ENCODE peak calls at places on chromosomes 6 and 20, in five cellular contexts. R is pancreas, Q is left lung, J is HCT116, V is PC-3. U is an unnamed sample.

GRCh38 chr6:28743271-28743789 is 180.5 kb downstream of the TRIM27 start:
- DNase-seq in R (no peak), Q (no peak), J (no peak), V (peak), U (no peak)

GRCh38 chr6:2296781-2297180 is 51.4 kb upstream of the GMDS start:
- DNase-seq in R (no peak), Q (no peak), J (no peak), V (no peak), U (no peak)

GRCh38 chr20:13220857-13221297 is at the start of gene ISM1:
- DNase-seq in R (peak), Q (peak), J (no peak), V (no peak), U (no peak)

GRCh38 chr6:166308769-166309589 is 787 bp upstream of the PRR18 start:
- DNase-seq in R (no peak), Q (no peak), J (no peak), V (no peak), U (no peak)

GRCh38 chr6:37171141-37171969 is 1.4 kb downstream of the PIM1 start:
- DNase-seq in R (peak), Q (peak), J (no peak), V (peak), U (peak)

GRCh38 chr6:26554669-26555504 is 16.7 kb downstream of the HMGN4 start:
- DNase-seq in R (no peak), Q (no peak), J (no peak), V (peak), U (peak)

GRCh38 chr20:32976746-32977145 is 27.5 kb downstream of the SUN5 start:
- DNase-seq in R (no peak), Q (no peak), J (no peak), V (no peak), U (no peak)

GRCh38 chr6:168546173-168546572 is 105.2 kb downstream of the SMOC2 start:
- DNase-seq in R (no peak), Q (no peak), J (no peak), V (no peak), U (no peak)

GRCh38 chr20:2165871-2166270 is 64.2 kb downstream of the STK35 start:
- DNase-seq in R (no peak), Q (no peak), J (no peak), V (no peak), U (no peak)

GRCh38 chr6:93424303-93425064 is 5.1 kb upstream of the EPHA7 start:
- DNase-seq in R (no peak), Q (no peak), J (no peak), V (peak), U (no peak)

GRCh38 chr20:63084563-63084927 is 77.8 kb upstream of the BHLHE23 start:
- DNase-seq in R (no peak), Q (peak), J (no peak), V (no peak), U (no peak)

GRCh38 chr20:62929051-62929538 is 2.8 kb upstream of the DIDO1 start:
- DNase-seq in R (peak), Q (peak), J (no peak), V (peak), U (peak)

GRCh38 chr6:170022827-170023619 is 267.9 kb downstream of the DLL1 start:
- DNase-seq in R (no peak), Q (peak), J (no peak), V (no peak), U (peak)

GRCh38 chr6:17361013-17361412 is 32.4 kb upstream of the CAP2 start:
- DNase-seq in R (no peak), Q (no peak), J (no peak), V (peak), U (no peak)

GRCh38 chr6:54098450-54099044 is 12.7 kb upstream of the MLIP start:
- DNase-seq in R (no peak), Q (no peak), J (no peak), V (no peak), U (no peak)

GRCh38 chr20:19692685-19693119 is 65.4 kb upstream of the RIN2 start:
- DNase-seq in R (peak), Q (peak), J (peak), V (peak), U (peak)

GRCh38 chr20:62822239-62822787 is 5.5 kb downstream of the COL9A3 start:
- DNase-seq in R (no peak), Q (no peak), J (no peak), V (no peak), U (no peak)

GRCh38 chr6:36160147-36160760 is 29.9 kb downstream of the MAPK13 start:
- DNase-seq in R (no peak), Q (no peak), J (no peak), V (no peak), U (no peak)

GRCh38 chr6:158539363-158539762 is 20.5 kb upstream of the TMEM181 start:
- DNase-seq in R (no peak), Q (no peak), J (no peak), V (no peak), U (no peak)

GRCh38 chr6:73177221-73177944 is 47.9 kb downstream of the KHDC1L start:
- DNase-seq in R (no peak), Q (no peak), J (no peak), V (no peak), U (no peak)

GRCh38 chr20:38631155-38632022 is 29.8 kb downstream of the ARHGAP40 start:
- DNase-seq in R (no peak), Q (no peak), J (no peak), V (no peak), U (no peak)

GRCh38 chr6:141677598-141678211 is 455.0 kb upstream of the GJE1 start:
- DNase-seq in R (no peak), Q (no peak), J (peak), V (peak), U (no peak)

GRCh38 chr6:54910326-54910952 is 63.9 kb downstream of the FAM83B start:
- DNase-seq in R (no peak), Q (no peak), J (no peak), V (no peak), U (no peak)

GRCh38 chr6:72665599-72665998 is 43.7 kb downstream of the KCNQ5 start:
- DNase-seq in R (no peak), Q (no peak), J (no peak), V (no peak), U (no peak)

GRCh38 chr6:81126150-81126549 is 626.3 kb downstream of the TENT5A start:
- DNase-seq in R (no peak), Q (no peak), J (no peak), V (no peak), U (no peak)

GRCh38 chr6:51273228-51273961 is 454.7 kb downstream of the TFAP2B start:
- DNase-seq in R (peak), Q (no peak), J (no peak), V (no peak), U (no peak)

GRCh38 chr20:46828471-46828870 is 66.2 kb upstream of the EYA2 start:
- DNase-seq in R (no peak), Q (no peak), J (no peak), V (peak), U (no peak)

GRCh38 chr20:1565461-1565860 is 8.0 kb upstream of the SIRPD start:
- DNase-seq in R (no peak), Q (no peak), J (no peak), V (peak), U (no peak)

GRCh38 chr20:13105864-13106457 is 97.2 kb downstream of the SPTLC3 start:
- DNase-seq in R (no peak), Q (no peak), J (peak), V (peak), U (no peak)

GRCh38 chr20:25042531-25043498 is 15.1 kb downstream of the ACSS1 start:
- DNase-seq in R (peak), Q (peak), J (no peak), V (no peak), U (no peak)

GRCh38 chr6:31399589-31400466 is 3.6 kb upstream of the MICA start:
- DNase-seq in R (peak), Q (peak), J (peak), V (peak), U (peak)

GRCh38 chr6:387293-387694 is 4.3 kb upstream of the IRF4 start:
- DNase-seq in R (no peak), Q (no peak), J (no peak), V (peak), U (no peak)

GRCh38 chr20:59665656-59666555 is 61.6 kb downstream of the PHACTR3 start:
- DNase-seq in R (no peak), Q (no peak), J (no peak), V (no peak), U (no peak)

GRCh38 chr6:157034433-157035230 is 257.5 kb downstream of the ARID1B start:
- DNase-seq in R (no peak), Q (no peak), J (peak), V (peak), U (no peak)

GRCh38 chr6:165571068-165571682 is 91.9 kb downstream of the PDE10A start:
- DNase-seq in R (no peak), Q (no peak), J (no peak), V (no peak), U (no peak)

GRCh38 chr6:938271-939046 is 245.5 kb upstream of the EXOC2 start:
- DNase-seq in R (no peak), Q (no peak), J (no peak), V (no peak), U (no peak)

GRCh38 chr6:6966569-6966968 is 141.2 kb upstream of the RREB1 start:
- DNase-seq in R (no peak), Q (no peak), J (no peak), V (no peak), U (no peak)
- H3K27ac ChIP-seq in R (no peak), Q (no peak), J (no peak), V (peak), U (no peak)

GRCh38 chr6:34806738-34807453 is 15.0 kb downstream of the BLTP3A start:
- DNase-seq in R (no peak), Q (no peak), J (no peak), V (peak), U (no peak)
- H3K4me3 ChIP-seq in R (no peak), Q (no peak), J (no peak), V (no peak), U (no peak)

GRCh38 chr6:137351890-137352289 is 132.7 kb upstream of the IFNGR1 start:
- DNase-seq in R (no peak), Q (no peak), J (no peak), V (no peak), U (no peak)

GRCh38 chr6:137349856-137350830 is 131.0 kb upstream of the IFNGR1 start:
- DNase-seq in R (no peak), Q (no peak), J (no peak), V (no peak), U (no peak)

GRCh38 chr6:137352859-137353258 is 133.7 kb upstream of the IFNGR1 start:
- DNase-seq in R (no peak), Q (no peak), J (no peak), V (no peak), U (no peak)

GRCh38 chr6:137348777-137349176 is 129.6 kb upstream of the IFNGR1 start:
- DNase-seq in R (no peak), Q (no peak), J (no peak), V (no peak), U (no peak)

GRCh38 chr6:137350857-137351256 is 131.7 kb upstream of the IFNGR1 start:
- DNase-seq in R (no peak), Q (no peak), J (no peak), V (no peak), U (no peak)
- H3K27ac ChIP-seq in R (no peak), Q (no peak), J (no peak), V (no peak), U (no peak)

GRCh38 chr6:89368107-89368506 is 15.6 kb upstream of the UBE2J1 start:
- DNase-seq in R (peak), Q (no peak), J (no peak), V (peak), U (peak)
- H3K4me3 ChIP-seq in R (no peak), Q (no peak), J (no peak), V (no peak), U (no peak)

DNA sequence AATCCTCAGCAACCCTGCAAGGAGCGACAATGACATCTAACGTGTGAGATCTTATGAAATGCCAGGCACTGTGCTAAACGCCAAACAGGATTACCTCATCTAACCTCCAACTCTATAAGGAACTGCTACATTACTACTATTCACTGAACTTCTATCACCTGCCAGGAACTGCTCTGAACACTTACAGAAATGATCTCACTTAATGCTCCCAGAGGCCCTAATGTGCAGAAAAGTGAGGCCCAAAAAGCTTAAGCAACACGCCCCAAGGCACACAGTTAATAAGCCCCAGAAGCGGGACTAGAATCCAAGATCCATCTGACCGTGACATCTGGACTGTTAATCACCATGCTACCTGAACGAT is 28.5 kb downstream of the TRAM2 start:
- DNase-seq in R (no peak), Q (no peak), J (no peak), V (no peak), U (no peak)
- H3K27ac ChIP-seq in R (no peak), Q (no peak), J (no peak), V (no peak), U (no peak)

DNA sequence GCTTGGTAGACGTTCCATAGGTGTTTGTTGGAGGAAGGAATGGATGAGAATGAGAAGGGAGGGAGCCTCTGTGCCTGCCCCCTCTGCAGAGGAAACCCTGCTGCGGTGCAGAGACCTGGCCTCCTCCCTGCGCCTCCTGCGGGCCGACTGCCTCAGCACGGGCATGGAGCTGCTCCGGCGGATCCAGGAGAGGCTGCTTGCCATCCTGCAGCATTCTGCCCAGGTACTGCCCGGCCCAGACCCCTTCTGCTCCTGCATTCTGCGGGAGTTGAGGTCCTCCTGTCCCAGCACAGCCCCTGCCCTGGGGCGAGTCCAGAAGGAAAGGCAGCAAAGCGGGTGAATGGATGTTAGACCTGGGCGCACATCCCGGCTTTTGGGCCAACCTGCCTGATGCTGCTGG is 6.1 kb downstream of the DNPH1 start:
- DNase-seq in R (no peak), Q (no peak), J (no peak), V (no peak), U (no peak)
- H3K4me3 ChIP-seq in R (no peak), Q (no peak), J (no peak), V (no peak), U (no peak)

GRCh38 chr6:133187114-133187513 is 54.0 kb upstream of the EYA4 start:
- DNase-seq in R (no peak), Q (no peak), J (no peak), V (no peak), U (no peak)

GRCh38 chr6:133187657-133188453 is 53.3 kb upstream of the EYA4 start:
- DNase-seq in R (no peak), Q (no peak), J (no peak), V (peak), U (no peak)

GRCh38 chr6:133184798-133185380 is 56.3 kb upstream of the EYA4 start:
- DNase-seq in R (no peak), Q (no peak), J (no peak), V (peak), U (no peak)

GRCh38 chr6:133183691-133184090 is 57.5 kb upstream of the EYA4 start:
- DNase-seq in R (no peak), Q (no peak), J (no peak), V (no peak), U (no peak)

DNA sequence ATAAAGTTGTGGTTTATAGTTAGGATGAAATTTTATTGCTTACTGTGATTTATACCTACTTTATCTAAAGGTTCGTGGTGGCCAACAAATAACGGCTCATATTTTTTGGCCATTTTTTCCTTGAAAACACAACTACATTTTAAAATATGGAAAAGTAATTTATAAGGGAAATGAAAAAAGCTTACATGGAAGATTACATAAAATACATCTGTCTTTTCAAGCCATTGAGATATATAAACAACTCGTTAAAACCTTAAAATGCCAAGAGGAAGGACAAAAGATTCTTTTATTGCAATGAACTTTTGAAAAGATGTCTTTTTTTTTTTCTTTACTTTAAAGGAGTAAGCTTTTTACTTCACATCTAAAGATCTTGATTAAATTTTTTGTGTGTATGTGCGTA is 55.4 kb upstream of the EYA4 start:
- DNase-seq in R (no peak), Q (no peak), J (no peak), V (no peak), U (no peak)
- H3K27ac ChIP-seq in R (no peak), Q (no peak), J (no peak), V (no peak), U (no peak)

U was measured in ovary.